ENCODE peak calls at places on chromosomes 7 and 10, in four cellular contexts. N is sigmoid colon, D is small intestine, V is ovary. M is an unnamed sample.

GRCh38 chr10:6273351-6273750 is 70.6 kb downstream of the PFKFB3 start:
- DNase-seq in N (no peak), D (no peak), V (no peak), M (no peak)

GRCh38 chr10:24551161-24551560 is 172.5 kb downstream of the ARHGAP21 start:
- DNase-seq in N (no peak), D (no peak), V (no peak), M (peak; percentile 60)

GRCh38 chr7:35556532-35557471 is 138.1 kb downstream of the HERPUD2 start:
- DNase-seq in N (no peak), D (no peak), V (no peak), M (no peak)

GRCh38 chr10:75544381-75544780 is 113.0 kb downstream of the LRMDA start:
- DNase-seq in N (no peak), D (no peak), V (no peak), M (no peak)

GRCh38 chr10:28533571-28534304 is 820 bp downstream of the WAC start:
- DNase-seq in N (peak; percentile 90), D (peak; percentile 52), V (peak; percentile 64), M (peak; percentile 79)

GRCh38 chr7:3861941-3862340 is 560.9 kb downstream of the SDK1 start:
- DNase-seq in N (peak; percentile 67), D (no peak), V (no peak), M (peak; percentile 25)

GRCh38 chr10:93495654-93496321 is 624 bp upstream of the CEP55 start:
- DNase-seq in N (no peak), D (peak; percentile 54), V (no peak), M (peak; percentile 65)

GRCh38 chr7:137073571-137074325 is 205.3 kb downstream of the CHRM2 start:
- DNase-seq in N (no peak), D (no peak), V (no peak), M (no peak)

GRCh38 chr10:113042961-113043360 is 92.9 kb downstream of the TCF7L2 start:
- DNase-seq in N (no peak), D (no peak), V (no peak), M (no peak)

GRCh38 chr7:97639036-97639435 is 92.8 kb upstream of the TAC1 start:
- DNase-seq in N (no peak), D (no peak), V (no peak), M (no peak)

GRCh38 chr7:28623105-28623730 is 210.9 kb downstream of the CREB5 start:
- DNase-seq in N (no peak), D (no peak), V (no peak), M (no peak)

GRCh38 chr10:17181751-17182150 is 19.7 kb downstream of the TRDMT1 start:
- DNase-seq in N (no peak), D (no peak), V (no peak), M (no peak)

GRCh38 chr7:137343483-137343841 is at the start of gene PTN:
- DNase-seq in N (peak; percentile 78), D (no peak), V (peak; percentile 15), M (no peak)

GRCh38 chr10:106982248-106982647 is 182.3 kb downstream of the SORCS1 start:
- DNase-seq in N (no peak), D (no peak), V (no peak), M (no peak)

GRCh38 chr7:33716581-33717477 is 188.5 kb upstream of the BMPER start:
- DNase-seq in N (no peak), D (peak; percentile 48), V (no peak), M (no peak)

GRCh38 chr7:108592633-108593277 is 23.1 kb downstream of the DNAJB9 start:
- DNase-seq in N (no peak), D (peak; percentile 43), V (no peak), M (no peak)

GRCh38 chr10:70675496-70676161 is 3.3 kb downstream of the ADAMTS14 start:
- DNase-seq in N (no peak), D (no peak), V (no peak), M (no peak)